ENCODE peak calls at places on chromosome 14, in five cellular contexts. O, A, C, N and R are unnamed samples.

GRCh38 chr14:99812096-99812750 is 19.0 kb downstream of the EML1 start:
- DNase-seq in A (no peak), C (no peak), N (no peak), O (no peak), R (no peak)

GRCh38 chr14:90795744-90796143 is 20.5 kb downstream of the TTC7B start:
- DNase-seq in A (no peak), N (peak; percentile 32), O (no peak), C (no peak), R (no peak)

GRCh38 chr14:53519137-53519536 is 366.0 kb upstream of the DDHD1 start:
- DNase-seq in A (no peak), O (no peak), C (no peak), N (no peak), R (no peak)

GRCh38 chr14:105466491-105467248 is 8.0 kb upstream of the CRIP2 start:
- DNase-seq in N (no peak), C (no peak), O (no peak), A (no peak), R (no peak)

GRCh38 chr14:71523630-71524320 is 408.5 kb upstream of the RGS6 start:
- DNase-seq in C (no peak), N (no peak), A (no peak), O (no peak), R (peak; percentile 45)

GRCh38 chr14:95519699-95520098 is 3.2 kb upstream of the SYNE3 start:
- DNase-seq in A (peak; percentile 93), C (no peak), O (peak; percentile 82), N (no peak), R (no peak)

GRCh38 chr14:89364316-89364715 is 52.7 kb downstream of the FOXN3 start:
- DNase-seq in C (no peak), O (no peak), A (no peak), N (no peak), R (no peak)

GRCh38 chr14:29458547-29458946 is 469.1 kb downstream of the PRKD1 start:
- DNase-seq in N (no peak), C (no peak), A (no peak), O (no peak), R (no peak)

GRCh38 chr14:67508973-67509372 is 20.5 kb upstream of the TMEM229B start:
- DNase-seq in N (no peak), C (no peak), O (no peak), A (no peak), R (no peak)

GRCh38 chr14:38208825-38209562 is 1.3 kb downstream of the SSTR1 start:
- DNase-seq in O (peak; percentile 80), C (peak; percentile 79), A (no peak), N (peak; percentile 70), R (no peak)

GRCh38 chr14:67569651-67570290 is 30.3 kb downstream of the PIGH start:
- DNase-seq in C (no peak), N (no peak), O (no peak), A (peak; percentile 24), R (no peak)

GRCh38 chr14:30982583-30982982 is 42.9 kb upstream of the AP4S1 start:
- DNase-seq in C (no peak), O (no peak), N (no peak), A (no peak), R (no peak)

GRCh38 chr14:74571901-74572828 is 39.9 kb downstream of the LTBP2 start:
- DNase-seq in N (no peak), O (no peak), A (no peak), C (no peak), R (no peak)

GRCh38 chr14:51957950-51958349 is 31.4 kb upstream of the RTRAF start:
- DNase-seq in O (no peak), A (no peak), C (no peak), N (no peak), R (no peak)

GRCh38 chr14:54784060-54784459 is 118.6 kb downstream of the GCH1 start:
- DNase-seq in C (no peak), O (no peak), A (no peak), N (no peak), R (no peak)

GRCh38 chr14:74913986-74914573 is 9.0 kb downstream of the RPS6KL1 start:
- DNase-seq in A (peak; percentile 88), C (no peak), O (no peak), N (peak; percentile 78), R (peak; percentile 75)

GRCh38 chr14:72124171-72124570 is 191.9 kb downstream of the RGS6 start:
- DNase-seq in O (no peak), A (no peak), C (no peak), N (no peak), R (no peak)

GRCh38 chr14:96587823-96588385 is 85.7 kb downstream of the PAPOLA start:
- DNase-seq in C (no peak), A (no peak), O (no peak), N (no peak), R (no peak)

GRCh38 chr14:88933203-88933602 is 108.8 kb downstream of the TTC8 start:
- DNase-seq in N (no peak), O (no peak), A (no peak), C (no peak), R (no peak)

GRCh38 chr14:22388669-22389625 is 200.1 kb downstream of the DAD1 start:
- DNase-seq in C (no peak), N (no peak), O (peak; percentile 37), A (no peak), R (no peak)

GRCh38 chr14:52551696-52552062 is 626 bp downstream of the TXNDC16 start:
- DNase-seq in A (no peak), O (no peak), N (no peak), C (no peak), R (no peak)

GRCh38 chr14:86626530-86626929 is 1096.6 kb downstream of the FLRT2 start:
- DNase-seq in C (no peak), A (no peak), O (no peak), N (no peak), R (no peak)

GRCh38 chr14:32724864-32725550 is 213.7 kb upstream of the NPAS3 start:
- DNase-seq in C (no peak), A (no peak), N (peak; percentile 15), O (no peak), R (no peak)

GRCh38 chr14:58151264-58151700 is 731 bp downstream of the ARMH4 start:
- DNase-seq in N (peak; percentile 64), C (no peak), O (no peak), A (no peak), R (peak; percentile 17)

GRCh38 chr14:77059276-77059934 is 30.9 kb upstream of the IRF2BPL start:
- DNase-seq in O (no peak), A (no peak), N (peak; percentile 82), C (no peak), R (no peak)

GRCh38 chr14:77691259-77691658 is 16.6 kb downstream of the ALKBH1 start:
- DNase-seq in C (no peak), A (no peak), O (no peak), N (no peak), R (no peak)

GRCh38 chr14:24080888-24081738 is 9.8 kb downstream of the CPNE6 start:
- DNase-seq in O (peak; percentile 91), N (peak; percentile 81), C (peak; percentile 81), A (peak; percentile 75), R (peak; percentile 91)

GRCh38 chr14:63603749-63604277 is 37.9 kb downstream of the WDR89 start:
- DNase-seq in N (no peak), O (no peak), A (no peak), C (no peak), R (no peak)

GRCh38 chr14:102066041-102066451 is 20.8 kb downstream of the HSP90AA1 start:
- DNase-seq in A (no peak), C (no peak), N (no peak), O (peak; percentile 63), R (no peak)

DNA sequence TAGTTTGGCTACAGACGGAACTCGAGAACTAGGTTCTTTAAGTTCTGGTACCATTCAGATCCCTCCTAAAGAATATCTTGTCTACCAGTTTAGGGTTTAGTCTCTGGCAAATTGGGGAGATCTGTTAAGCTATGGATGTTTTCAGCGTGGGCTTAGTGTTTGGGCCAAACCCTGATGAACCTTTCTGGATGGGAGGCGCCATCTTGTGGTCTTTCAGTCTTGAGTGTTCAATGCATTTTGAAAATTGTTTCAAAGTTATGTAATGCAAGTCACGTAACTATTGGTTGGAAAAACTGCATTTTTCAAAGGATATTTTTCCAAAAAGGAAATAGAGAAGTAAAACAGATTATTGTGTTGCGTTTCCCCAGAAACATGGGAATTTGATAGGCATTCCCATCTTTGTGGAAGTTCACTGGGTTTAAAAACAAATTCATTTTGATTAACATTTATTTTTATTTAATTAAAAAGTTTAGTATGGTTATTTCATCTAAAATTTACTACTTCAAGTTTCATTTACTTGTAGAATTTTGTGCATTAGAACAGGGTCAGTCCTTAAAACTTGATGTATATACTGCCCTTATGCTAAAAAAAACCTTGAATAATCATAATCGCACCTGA is 169.0 kb downstream of the PRIMA1 start:
- DNase-seq in A (no peak), C (no peak), O (no peak), N (peak; percentile 78), R (peak; percentile 52)
- TF ChIP-seq CTCF in A (peak; percentile 28), C (peak; percentile 58), O (peak; percentile 34), N (peak; percentile 86), R (peak; percentile 70)

GRCh38 chr14:62098357-62098756 is 336.1 kb downstream of the SNAPC1 start:
- DNase-seq in A (no peak), C (no peak), O (no peak), N (no peak), R (no peak)

GRCh38 chr14:62097072-62097471 is 334.9 kb downstream of the SNAPC1 start:
- DNase-seq in O (no peak), N (no peak), A (no peak), C (no peak), R (no peak)

GRCh38 chr14:62101189-62101588 is 339.0 kb downstream of the SNAPC1 start:
- DNase-seq in A (no peak), C (no peak), N (no peak), O (no peak), R (no peak)

GRCh38 chr14:62099091-62099490 is 336.9 kb downstream of the SNAPC1 start:
- DNase-seq in O (no peak), C (no peak), A (no peak), N (no peak), R (no peak)

DNA sequence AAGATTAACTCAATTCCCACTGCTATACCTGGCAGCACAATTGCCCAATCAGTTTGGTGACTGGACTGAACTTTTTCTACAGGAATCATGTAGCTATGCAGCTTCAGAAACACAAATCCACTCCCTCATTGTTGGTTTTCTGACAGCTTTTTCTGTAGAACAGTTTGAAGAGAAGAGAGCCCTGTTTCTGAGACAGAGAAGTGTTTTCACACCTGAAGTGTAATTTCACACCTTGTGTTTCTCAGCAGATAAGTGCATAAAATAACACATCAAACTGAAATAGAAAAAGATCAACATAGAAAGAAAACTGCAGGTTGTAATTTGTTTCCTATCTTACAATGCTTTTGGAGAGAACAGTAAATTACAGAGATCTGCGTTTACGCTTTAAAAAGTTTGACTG is 335.6 kb downstream of the SNAPC1 start:
- DNase-seq in A (no peak), N (no peak), C (no peak), O (no peak), R (no peak)
- TF ChIP-seq CTCF in A (no peak), N (no peak), C (no peak), O (no peak), R (no peak)

GRCh38 chr14:83940253-83940652 is 1589.7 kb upstream of the FLRT2 start:
- DNase-seq in C (no peak), O (no peak), N (peak; percentile 2), A (no peak), R (no peak)
- TF ChIP-seq CTCF in C (peak; percentile 9), O (no peak), N (peak; percentile 51), A (no peak), R (no peak)

GRCh38 chr14:44657688-44658388 is 150.8 kb upstream of the FSCB start:
- DNase-seq in C (no peak), O (no peak), N (peak; percentile 63), A (no peak), R (no peak)
- TF ChIP-seq CTCF in C (peak; percentile 40), O (no peak), N (peak; percentile 65), A (no peak), R (peak; percentile 10)

GRCh38 chr14:64761441-64762043 is 57.3 kb downstream of the PLEKHG3 start:
- DNase-seq in C (no peak), N (no peak), O (no peak), A (peak; percentile 73), R (no peak)
- TF ChIP-seq CTCF in C (no peak), N (peak; percentile 32), O (no peak), A (no peak), R (no peak)